ENCODE peak calls at places on chromosomes 13 and 19, in seven cellular contexts. I is GM12865, A is dorsolateral prefrontal cortex, J is nephron progenitor cell, V is foreskin fibroblast, S is lower leg skin, Q is left ventricle myocardium inferior. Y is an unnamed sample.

GRCh38 chr19:38089440-38089839 is 134.6 kb downstream of the DPF1 start:
- DNase-seq in J (no peak), A (no peak), S (no peak), Q (no peak), V (no peak), I (no peak), Y (no peak)

GRCh38 chr19:12260861-12261260 is 33.8 kb downstream of the ZNF44 start:
- DNase-seq in V (no peak), Q (no peak), A (no peak), S (no peak), J (no peak), I (no peak), Y (no peak)

GRCh38 chr19:39631178-39631577 is 24.5 kb upstream of the LGALS16 start:
- DNase-seq in S (no peak), V (no peak), I (no peak), Q (no peak), J (no peak), A (no peak), Y (no peak)

GRCh38 chr19:2166741-2167738 is 3.3 kb downstream of the DOT1L start:
- DNase-seq in Q (peak; percentile 86), A (no peak), S (peak; percentile 66), V (peak; percentile 79), J (no peak), I (peak; percentile 61), Y (no peak)

GRCh38 chr19:18743281-18743825 is 47.8 kb downstream of the COMP start:
- DNase-seq in V (no peak), I (no peak), A (no peak), Q (peak; percentile 79), J (no peak), S (no peak), Y (no peak)

GRCh38 chr19:29614780-29615179 is 8.7 kb downstream of the POP4 start:
- DNase-seq in I (no peak), J (no peak), Q (no peak), V (no peak), S (no peak), A (no peak), Y (no peak)

GRCh38 chr13:59112375-59112774 is 1051.4 kb downstream of the DIAPH3 start:
- DNase-seq in Q (no peak), I (no peak), A (no peak), S (peak; percentile 34), V (peak; percentile 84), J (no peak), Y (no peak)

GRCh38 chr19:35211545-35212230 is 16.9 kb downstream of the FAM187B start:
- DNase-seq in J (no peak), I (no peak), S (peak; percentile 62), A (no peak), V (no peak), Q (peak; percentile 33), Y (peak; percentile 80)

GRCh38 chr19:14542721-14543328 is 13.4 kb downstream of the TECR start:
- DNase-seq in A (no peak), S (no peak), J (no peak), I (no peak), Q (no peak), V (no peak), Y (no peak)

GRCh38 chr19:38650180-38650775 is 2.8 kb downstream of the ACTN4 start:
- DNase-seq in I (peak; percentile 34), A (no peak), J (no peak), V (no peak), S (no peak), Q (no peak), Y (no peak)

DNA sequence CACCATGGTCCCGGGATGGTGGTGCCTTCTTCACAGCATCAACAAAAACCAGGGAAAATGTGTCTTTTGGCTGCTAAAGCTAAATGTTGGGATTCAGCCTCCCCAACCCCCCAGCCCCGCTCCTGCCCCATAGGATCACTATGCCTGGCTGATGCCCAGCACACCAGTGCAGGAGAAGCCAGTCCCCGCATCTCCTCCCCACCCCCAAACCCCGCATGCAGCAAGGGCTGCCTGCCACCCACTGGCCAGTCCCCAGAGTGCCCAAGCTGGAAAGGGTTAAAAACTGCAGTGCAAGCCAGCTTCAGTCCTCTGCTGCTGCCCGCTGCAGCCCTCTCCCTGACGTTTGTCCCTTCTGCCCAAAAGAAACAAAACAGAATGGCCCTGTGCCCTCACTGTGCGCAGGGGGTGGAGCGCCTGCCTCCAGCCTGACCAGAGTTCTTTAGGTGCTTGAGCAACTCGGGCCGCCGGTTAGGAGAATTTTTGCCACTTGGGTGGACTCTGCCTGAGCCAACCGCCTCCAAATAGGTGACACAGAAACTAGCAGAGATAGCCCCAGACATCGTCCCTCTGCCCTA is 3.7 kb downstream of the CALM3 start:
- DNase-seq in S (no peak), J (no peak), I (no peak), A (no peak), Q (no peak), V (no peak), Y (no peak)
- TF ChIP-seq CTCF in S (no peak), J (no peak), I (no peak), A (no peak), Q (no peak), V (no peak), Y (no peak)

GRCh38 chr19:48418317-48419064 is 25.0 kb downstream of the GRIN2D start:
- DNase-seq in J (no peak), Q (no peak), A (no peak), I (peak; percentile 43), V (no peak), S (no peak), Y (no peak)
- TF ChIP-seq CTCF in J (no peak), Q (no peak), A (no peak), I (peak; percentile 15), V (peak; percentile 3), S (no peak), Y (no peak)

GRCh38 chr19:51036519-51036918 is 1.7 kb upstream of the KLK12 start:
- DNase-seq in Q (no peak), J (no peak), V (no peak), I (no peak), A (no peak), S (no peak), Y (no peak)
- TF ChIP-seq CTCF in Q (no peak), J (no peak), V (no peak), I (no peak), A (no peak), S (no peak), Y (no peak)

GRCh38 chr13:101331731-101332130 is 84.6 kb downstream of the NALCN start:
- DNase-seq in Q (no peak), S (no peak), V (no peak), I (no peak), J (no peak), A (no peak), Y (no peak)
- TF ChIP-seq CTCF in Q (no peak), S (no peak), V (no peak), I (no peak), J (no peak), A (no peak), Y (no peak)

GRCh38 chr13:76672422-76672821 is 213.8 kb downstream of the KCTD12 start:
- DNase-seq in J (no peak), A (no peak), V (no peak), S (no peak), I (no peak), Q (no peak), Y (no peak)

GRCh38 chr13:76668716-76669115 is 217.5 kb downstream of the KCTD12 start:
- DNase-seq in J (no peak), I (no peak), Q (no peak), V (no peak), S (no peak), A (no peak), Y (no peak)

GRCh38 chr13:76663941-76664340 is 222.3 kb downstream of the KCTD12 start:
- DNase-seq in J (no peak), S (no peak), Q (no peak), V (peak; percentile 16), I (no peak), A (no peak), Y (no peak)

GRCh38 chr13:76668141-76668540 is 218.1 kb downstream of the KCTD12 start:
- DNase-seq in J (no peak), V (no peak), Q (no peak), I (no peak), S (no peak), A (no peak), Y (no peak)

DNA sequence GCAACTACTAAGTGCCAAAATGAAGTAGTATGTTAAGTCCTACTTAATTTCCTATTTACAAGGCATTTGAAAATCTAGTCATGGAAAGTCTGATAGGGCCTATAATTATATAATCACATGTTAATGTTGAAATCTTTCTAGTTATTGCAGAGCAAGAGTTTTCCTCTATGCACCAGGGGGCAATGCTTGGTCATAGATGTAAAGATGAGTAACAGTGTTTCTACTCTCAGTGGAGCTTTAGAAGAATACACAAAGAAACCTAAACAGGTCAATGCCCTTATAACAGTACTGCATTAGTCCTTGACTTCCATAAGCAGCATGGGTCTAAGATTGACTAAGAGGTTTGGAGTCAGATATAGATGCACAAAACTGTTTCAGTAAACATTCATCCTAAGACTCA is 218.7 kb downstream of the KCTD12 start:
- DNase-seq in S (peak; percentile 21), A (no peak), J (no peak), V (peak; percentile 50), Q (no peak), I (peak; percentile 26), Y (no peak)
- TF ChIP-seq CTCF in S (no peak), A (no peak), J (no peak), V (peak; percentile 41), Q (peak; percentile 62), I (no peak), Y (no peak)

GRCh38 chr13:30617315-30618185 is at the start of gene USPL1:
- DNase-seq in I (peak; percentile 100), Q (peak; percentile 98), V (peak; percentile 100), J (peak; percentile 98), A (peak; percentile 95), S (peak; percentile 97), Y (peak; percentile 98)
- TF ChIP-seq CTCF in I (no peak), Q (peak; percentile 60), V (no peak), J (no peak), A (peak; percentile 43), S (peak; percentile 75), Y (no peak)

GRCh38 chr19:7227735-7228134 is 66.5 kb downstream of the INSR start:
- DNase-seq in S (no peak), I (no peak), V (no peak), Q (no peak), J (no peak), A (no peak), Y (no peak)

GRCh38 chr19:7224205-7224833 is 69.9 kb downstream of the INSR start:
- DNase-seq in S (peak; percentile 78), A (no peak), I (no peak), Q (no peak), J (no peak), V (no peak), Y (no peak)

GRCh38 chr19:7226749-7227148 is 67.5 kb downstream of the INSR start:
- DNase-seq in J (no peak), Q (no peak), I (no peak), S (no peak), V (no peak), A (no peak), Y (no peak)

GRCh38 chr19:7224995-7225394 is 69.2 kb downstream of the INSR start:
- DNase-seq in S (no peak), J (no peak), A (no peak), V (no peak), I (no peak), Q (no peak), Y (no peak)

DNA sequence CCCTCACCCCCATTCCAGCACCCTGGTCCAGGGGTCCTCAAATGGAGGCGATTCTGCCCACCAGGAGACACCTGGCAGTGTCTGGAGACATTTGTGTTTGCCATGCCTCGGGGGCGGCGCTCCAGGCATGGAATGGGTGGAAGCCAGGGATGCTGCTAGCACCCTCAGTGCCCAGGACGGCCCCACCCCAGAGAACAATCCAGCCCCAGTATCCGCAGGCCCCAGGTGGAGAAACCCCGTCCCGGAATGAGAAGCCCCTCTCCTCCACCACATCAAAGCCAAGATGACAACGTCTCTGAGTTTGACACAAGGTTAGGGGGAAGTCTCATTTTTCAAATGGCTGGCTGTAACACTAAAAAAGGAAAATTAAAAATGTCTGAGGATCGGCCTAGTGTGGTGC is 68.5 kb downstream of the INSR start:
- DNase-seq in V (no peak), S (no peak), A (no peak), J (no peak), Q (no peak), I (no peak), Y (no peak)
- TF ChIP-seq CTCF in V (no peak), S (no peak), A (no peak), J (no peak), Q (no peak), I (no peak), Y (no peak)

Y was measured in natural killer cell.